ENCODE peak calls at places on chromosomes 5 and 9, in seven cellular contexts. T is AG04450, J is prostate gland, C is astrocyte of the spinal cord, G is dorsolateral prefrontal cortex, D is GM12865, K is choroid plexus epithelial cell. E is an unnamed sample.

GRCh38 chr9:137026828-137027227 is 1.2 kb downstream of the ABCA2 start:
- DNase-seq in K (no peak), G (no peak), T (no peak), C (no peak), D (no peak), J (no peak), E (no peak)

GRCh38 chr9:113581865-113582697 is 118.6 kb downstream of the RGS3 start:
- DNase-seq in J (peak; percentile 48), D (peak; percentile 99), G (peak; percentile 86), T (no peak), C (peak; percentile 74), K (peak; percentile 85), E (peak; percentile 97)

GRCh38 chr5:51131266-51131665 is 252.0 kb upstream of the ISL1 start:
- DNase-seq in J (no peak), T (no peak), K (no peak), G (no peak), D (no peak), C (no peak), E (no peak)

GRCh38 chr9:133919253-133920115 is 72.6 kb downstream of the VAV2 start:
- DNase-seq in K (peak; percentile 11), T (no peak), C (no peak), J (no peak), D (no peak), G (no peak), E (no peak)

GRCh38 chr9:133238272-133238850 is 29.3 kb upstream of the OBP2B start:
- DNase-seq in C (peak; percentile 2), K (peak; percentile 38), T (no peak), J (no peak), G (no peak), D (peak; percentile 15), E (peak; percentile 76)

GRCh38 chr5:32618962-32619361 is 33.6 kb downstream of the SUB1 start:
- DNase-seq in C (no peak), K (no peak), J (no peak), G (no peak), D (no peak), T (no peak), E (no peak)

GRCh38 chr5:67010684-67011409 is 185.8 kb downstream of the CD180 start:
- DNase-seq in T (peak; percentile 32), K (no peak), G (no peak), J (peak; percentile 29), D (no peak), C (peak; percentile 87), E (no peak)

GRCh38 chr5:9927106-9927505 is 297.0 kb upstream of the TAS2R1 start:
- DNase-seq in T (no peak), C (peak; percentile 37), J (no peak), D (no peak), K (peak; percentile 55), G (no peak), E (peak; percentile 21)

GRCh38 chr9:101062686-101063085 is 34.2 kb downstream of the PLPPR1 start:
- DNase-seq in G (no peak), K (no peak), J (no peak), D (no peak), C (no peak), T (no peak), E (no peak)

GRCh38 chr5:11026543-11026942 is 265.5 kb upstream of the DAP start:
- DNase-seq in D (no peak), K (no peak), J (no peak), C (no peak), T (no peak), G (no peak), E (no peak)
- H3K4me3 ChIP-seq in D (no peak overlapping the region), K (no peak overlapping the region), J (no peak overlapping the region), C (no peak overlapping the region), T (no peak overlapping the region), G (no peak overlapping the region), E (no peak overlapping the region)

GRCh38 chr5:167696558-167697314 is 594.7 kb upstream of the WWC1 start:
- DNase-seq in J (no peak), G (no peak), C (no peak), D (no peak), T (no peak), K (no peak), E (no peak)
- H3K4me3 ChIP-seq in J (no peak overlapping the region), G (no peak overlapping the region), C (no peak overlapping the region), D (no peak overlapping the region), T (no peak overlapping the region), K (no peak overlapping the region), E (no peak overlapping the region)

GRCh38 chr9:77712533-77713130 is 64.5 kb upstream of the GNA14 start:
- DNase-seq in K (peak; percentile 93), C (peak; percentile 87), J (no peak), D (no peak), G (no peak), T (peak; percentile 64), E (peak; percentile 82)

GRCh38 chr9:77710965-77711657 is 63.0 kb upstream of the GNA14 start:
- DNase-seq in T (no peak), D (no peak), C (no peak), G (no peak), K (no peak), J (no peak), E (no peak)

GRCh38 chr9:77708416-77708815 is 60.3 kb upstream of the GNA14 start:
- DNase-seq in K (peak; percentile 74), D (no peak), J (no peak), C (peak; percentile 69), G (no peak), T (peak; percentile 21), E (peak; percentile 43)

GRCh38 chr9:77710276-77710675 is 62.2 kb upstream of the GNA14 start:
- DNase-seq in C (no peak), T (no peak), J (no peak), K (no peak), G (no peak), D (no peak), E (peak; percentile 14)

DNA sequence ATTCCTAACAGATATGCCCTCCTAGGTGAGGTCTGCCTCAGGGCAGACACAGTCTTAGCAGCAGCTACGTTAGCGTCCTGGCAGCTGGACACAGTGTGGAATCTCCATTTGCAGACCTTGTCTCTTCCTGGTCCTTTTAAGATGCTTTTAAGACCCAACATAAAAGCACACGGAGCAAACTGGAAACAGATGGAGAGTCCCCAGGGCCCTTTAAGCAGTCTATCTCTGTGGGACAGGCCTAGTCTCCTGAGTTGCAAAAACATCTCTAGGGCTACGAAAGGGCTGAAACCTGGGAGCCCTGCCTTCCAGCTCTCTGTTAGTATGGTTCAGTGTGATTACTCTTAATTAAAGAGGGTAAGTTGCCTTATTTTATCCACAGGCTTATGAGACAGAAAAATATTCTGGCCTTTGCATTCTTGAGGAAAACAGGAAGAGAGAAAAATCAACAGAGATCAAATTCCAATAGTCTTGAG is 66.0 kb upstream of the GNA14 start:
- DNase-seq in T (no peak), K (peak; percentile 53), G (no peak), C (peak; percentile 60), J (no peak), D (no peak), E (peak; percentile 59)
- H3K4me3 ChIP-seq in T (no peak overlapping the region), K (no peak overlapping the region), G (no peak overlapping the region), C (no peak overlapping the region), J (no peak overlapping the region), D (no peak overlapping the region), E (no peak overlapping the region)

GRCh38 chr5:59584858-59585846 is 308.4 kb downstream of the PDE4D start:
- DNase-seq in G (peak; percentile 58), T (no peak), D (no peak), K (no peak), C (no peak), J (no peak), E (no peak)

GRCh38 chr5:59587489-59588337 is 305.8 kb downstream of the PDE4D start:
- DNase-seq in J (peak; percentile 20), C (peak; percentile 87), K (peak; percentile 88), G (peak; percentile 92), T (peak; percentile 30), D (no peak), E (peak; percentile 60)

GRCh38 chr5:59583810-59584562 is 309.5 kb downstream of the PDE4D start:
- DNase-seq in T (no peak), C (peak; percentile 35), J (no peak), D (no peak), G (peak; percentile 35), K (peak; percentile 58), E (peak; percentile 14)

GRCh38 chr5:59588922-59589321 is 304.6 kb downstream of the PDE4D start:
- DNase-seq in D (no peak), J (no peak), T (no peak), K (peak; percentile 72), G (no peak), C (peak; percentile 64), E (peak; percentile 22)

DNA sequence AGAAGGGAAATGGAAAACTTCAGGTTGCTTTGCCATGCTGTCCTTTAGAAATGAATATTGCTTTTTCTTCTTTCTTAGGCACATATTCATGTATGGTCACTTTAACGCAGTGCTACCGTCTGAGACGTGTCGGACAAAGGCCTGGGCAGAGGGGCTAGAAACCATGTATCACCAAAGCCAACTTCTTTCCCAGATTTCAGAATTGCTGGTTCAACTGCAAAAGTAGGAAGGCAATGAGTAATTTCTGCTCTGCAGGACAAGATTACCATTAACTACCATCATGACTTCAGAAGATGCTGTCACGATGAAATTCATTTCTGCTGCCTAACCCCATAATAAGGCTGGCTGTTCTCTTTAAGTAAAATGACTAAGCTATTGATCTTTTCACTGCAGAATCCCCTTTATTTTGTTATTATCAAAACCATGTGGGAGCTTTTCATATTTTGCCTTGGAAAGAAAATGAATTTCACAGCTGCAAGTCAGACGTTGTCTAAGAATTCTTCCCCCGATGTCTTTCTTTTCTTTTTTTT is 306.6 kb downstream of the PDE4D start:
- DNase-seq in G (no peak), C (no peak), D (no peak), K (no peak), T (no peak), J (no peak), E (no peak)
- H3K4me3 ChIP-seq in G (peak overlapping the region; percentile 70), C (peak overlapping the region; percentile 37), D (no peak overlapping the region), K (no peak overlapping the region), T (no peak overlapping the region), J (no peak overlapping the region), E (no peak overlapping the region)

GRCh38 chr5:139764250-139764791 is 31.3 kb upstream of the PSD2 start:
- DNase-seq in G (peak; percentile 70), C (peak; percentile 23), K (no peak), D (no peak), T (no peak), J (no peak), E (no peak)
- H3K4me3 ChIP-seq in G (peak overlapping the region; percentile 56), C (no peak overlapping the region), K (no peak overlapping the region), D (no peak overlapping the region), T (no peak overlapping the region), J (no peak overlapping the region), E (no peak overlapping the region)

GRCh38 chr5:122183795-122184185 is 54.4 kb downstream of the ZNF474 start:
- DNase-seq in G (no peak), K (no peak), J (no peak), C (no peak), D (no peak), T (no peak), E (no peak)
- H3K4me3 ChIP-seq in G (no peak overlapping the region), K (no peak overlapping the region), J (no peak overlapping the region), C (no peak overlapping the region), D (no peak overlapping the region), T (no peak overlapping the region), E (no peak overlapping the region)

E was measured in fibroblast of villous mesenchyme.